ENCODE peak calls at places on chromosomes 2 and 18, in six cellular contexts. A is NCI-H524; Z is stimulated activated CD4-positive, alpha-beta T cell treated with anti-CD3 and anti-CD28 coated beads, Interleukin-15, amount 100 ng/mL, for 24 hours; Y is NB4; I is pulmonary artery endothelial cell; Q is HT-29. F is an unnamed sample.

GRCh38 chr2:46485002-46485401 is 5.6 kb downstream of the TMEM247 start:
- DNase-seq in Z (no peak), Q (no peak), I (no peak), A (no peak), Y (no peak), F (no peak)

GRCh38 chr18:45652703-45653490 is 37.6 kb downstream of the SLC14A2 start:
- DNase-seq in I (no peak), Y (no peak), Q (no peak), Z (no peak), A (no peak), F (no peak)

GRCh38 chr2:43905388-43905803 is 66.6 kb downstream of the ABCG8 start:
- DNase-seq in A (no peak), Y (no peak), I (no peak), Q (no peak), Z (no peak), F (no peak)

GRCh38 chr18:58608216-58608615 is 20.7 kb downstream of the ALPK2 start:
- DNase-seq in I (no peak), Z (no peak), A (peak; percentile 43), Q (no peak), Y (no peak), F (peak; percentile 41)

GRCh38 chr2:168567840-168568239 is 111.8 kb downstream of the CERS6 start:
- DNase-seq in I (no peak), Q (no peak), Y (no peak), A (peak; percentile 80), Z (no peak), F (peak; percentile 65)

GRCh38 chr2:160427629-160428424 is 65.8 kb downstream of the RBMS1 start:
- DNase-seq in A (no peak), I (no peak), Z (peak; percentile 53), Q (no peak), Y (peak; percentile 84), F (no peak)

GRCh38 chr2:227248876-227249275 is 76.2 kb upstream of the MFF start:
- DNase-seq in A (no peak), Q (no peak), Y (no peak), Z (no peak), I (no peak), F (no peak)

GRCh38 chr2:21099281-21099907 is 24.4 kb upstream of the TDRD15 start:
- DNase-seq in A (no peak), Y (no peak), Q (no peak), Z (no peak), I (no peak), F (no peak)

GRCh38 chr2:221156335-221156734 is 415.8 kb downstream of the EPHA4 start:
- DNase-seq in A (peak; percentile 70), Z (no peak), Y (no peak), I (no peak), Q (no peak), F (peak; percentile 94)

GRCh38 chr2:147665035-147665434 is 179.8 kb upstream of the ACVR2A start:
- DNase-seq in A (no peak), Q (no peak), I (no peak), Z (no peak), Y (no peak), F (no peak)

GRCh38 chr2:86000131-86000937 is 105.4 kb downstream of the POLR1A start:
- DNase-seq in Y (peak; percentile 82), Z (no peak), I (peak; percentile 8), Q (no peak), A (no peak), F (no peak)

GRCh38 chr2:121242175-121242875 is 42.7 kb downstream of the TFCP2L1 start:
- DNase-seq in I (no peak), Y (no peak), A (peak; percentile 71), Q (no peak), Z (no peak), F (peak; percentile 14)

GRCh38 chr2:74426181-74426758 is 4.7 kb downstream of the WDR54 start:
- DNase-seq in Q (no peak), A (no peak), I (no peak), Z (no peak), Y (no peak), F (no peak)

GRCh38 chr2:20537423-20538307 is 90.8 kb downstream of the RHOB start:
- DNase-seq in A (no peak), Z (no peak), Q (no peak), Y (peak; percentile 51), I (no peak), F (no peak)

GRCh38 chr18:63505566-63506335 is 29.0 kb downstream of the SERPINB5 start:
- DNase-seq in Q (peak; percentile 50), Z (peak; percentile 51), A (peak; percentile 7), Y (peak; percentile 53), I (no peak), F (peak; percentile 40)

GRCh38 chr2:147463881-147464520 is 380.8 kb upstream of the ACVR2A start:
- DNase-seq in Y (no peak), I (no peak), Q (peak; percentile 72), Z (no peak), A (no peak), F (no peak)

GRCh38 chr2:221431477-221431876 is 140.6 kb downstream of the EPHA4 start:
- DNase-seq in Q (no peak), I (no peak), A (no peak), Y (no peak), Z (no peak), F (no peak)

GRCh38 chr18:36511791-36512352 is 214.4 kb downstream of the FHOD3 start:
- DNase-seq in Q (no peak), I (no peak), Y (peak; percentile 80), A (no peak), Z (no peak), F (no peak)

GRCh38 chr2:203170502-203170901 is 68.3 kb upstream of the CYP20A1 start:
- DNase-seq in A (no peak), Q (no peak), Z (no peak), I (no peak), Y (no peak), F (no peak)

GRCh38 chr18:22641973-22642372 is 224.3 kb upstream of the CTAGE1 start:
- DNase-seq in I (no peak), Y (no peak), Z (no peak), A (no peak), Q (no peak), F (no peak)

GRCh38 chr2:118841450-118841827 is 6.0 kb downstream of the EN1 start:
- DNase-seq in I (no peak), Z (no peak), Q (no peak), A (no peak), Y (no peak), F (no peak)

F was measured in NCI-H82.